ENCODE peak calls at places on chromosomes 11 and 22, in nine cellular contexts. G, M, R, T, B, C, N, O and K are unnamed samples. For H3K27me3, the result is how much of the 10 kb centered on the place peaks cover.

GRCh38 chr22:21791635-21792625 is 56.3 kb upstream of the YPEL1 start:
- DNase-seq in G (no peak), M (no peak), R (no peak), T (no peak), B (peak), C (no peak), N (no peak), O (no peak), K (no peak)

GRCh38 chr11:78807351-78807750 is 232.7 kb upstream of the NARS2 start:
- DNase-seq in G (no peak), M (no peak), R (no peak), T (no peak), B (no peak), C (no peak), N (no peak), O (no peak), K (no peak)

GRCh38 chr11:77361184-77361583 is 59.7 kb upstream of the GDPD4 start:
- DNase-seq in G (no peak), M (no peak), R (no peak), T (no peak), B (peak), C (peak), N (no peak), O (no peak), K (no peak)

GRCh38 chr11:22688914-22689313 is 22.5 kb downstream of the GAS2 start:
- DNase-seq in G (no peak), M (no peak), R (no peak), T (no peak), B (no peak), C (no peak), N (no peak), O (no peak), K (no peak)

GRCh38 chr22:31556627-31557203 is 60.4 kb downstream of the SFI1 start:
- DNase-seq in G (peak), M (no peak), R (no peak), T (no peak), B (peak), C (no peak), N (no peak), O (no peak), K (peak)

GRCh38 chr11:65900125-65900898 is at the start of gene FOSL1:
- DNase-seq in G (peak), M (peak), R (peak), T (peak), B (peak), C (no peak), N (peak), O (peak), K (peak)

GRCh38 chr11:73270089-73270854 is 1.9 kb upstream of the P2RY6 start:
- DNase-seq in G (no peak), M (peak), R (no peak), T (no peak), B (no peak), C (no peak), N (no peak), O (peak), K (no peak)

GRCh38 chr22:22810018-22810427 is 77.6 kb upstream of the IGLL5 start:
- DNase-seq in G (peak), M (no peak), R (no peak), T (peak), B (no peak), C (peak), N (peak), O (peak), K (peak)

GRCh38 chr11:36622431-36623136 is 24.5 kb upstream of the RAG2 start:
- DNase-seq in G (peak), M (no peak), R (no peak), T (no peak), B (peak), C (no peak), N (no peak), O (no peak), K (peak)

GRCh38 chr11:120133216-120134105 is 4.5 kb downstream of the TRIM29 start:
- DNase-seq in G (no peak), M (peak), R (no peak), T (peak), B (no peak), C (no peak), N (no peak), O (peak), K (no peak)

GRCh38 chr11:67266424-67267187 is at the start of gene GRK2:
- DNase-seq in G (no peak), M (peak), R (no peak), T (no peak), B (no peak), C (no peak), N (peak), O (peak), K (peak)

GRCh38 chr11:57416436-57416835 is 10.5 kb downstream of the SLC43A3 start:
- DNase-seq in G (no peak), M (no peak), R (no peak), T (no peak), B (no peak), C (no peak), N (no peak), O (no peak), K (no peak)

GRCh38 chr11:36594316-36594989 is at the start of gene IFTAP:
- DNase-seq in G (peak), M (peak), R (no peak), T (peak), B (peak), C (peak), N (no peak), O (peak), K (peak)

GRCh38 chr11:82494988-82495432 is 238.7 kb downstream of the FAM181B start:
- DNase-seq in G (no peak), M (no peak), R (no peak), T (no peak), B (no peak), C (peak), N (no peak), O (no peak), K (no peak)

GRCh38 chr11:72223615-72224586 is 666 bp upstream of the INPPL1 start:
- DNase-seq in G (peak), M (peak), R (no peak), T (peak), B (no peak), C (no peak), N (peak), O (peak), K (peak)

GRCh38 chr11:20002312-20003216 is 157.7 kb downstream of the DBX1 start:
- DNase-seq in G (no peak), M (no peak), R (no peak), T (no peak), B (no peak), C (no peak), N (no peak), O (no peak), K (peak)

GRCh38 chr22:42924436-42924835 is 67.4 kb upstream of the ARFGAP3 start:
- DNase-seq in G (no peak), M (peak), R (no peak), T (no peak), B (no peak), C (no peak), N (no peak), O (no peak), K (no peak)

GRCh38 chr11:65903068-65903481 is 2.9 kb upstream of the FOSL1 start:
- DNase-seq in G (peak), M (no peak), R (peak), T (no peak), B (peak), C (no peak), N (no peak), O (no peak), K (no peak)

GRCh38 chr11:105229758-105230157 is 90.2 kb upstream of the CARD18 start:
- DNase-seq in G (no peak), M (no peak), R (no peak), T (no peak), B (no peak), C (no peak), N (no peak), O (no peak), K (no peak)

GRCh38 chr22:36359172-36359973 is 28.4 kb downstream of the MYH9 start:
- DNase-seq in G (no peak), M (no peak), R (no peak), T (no peak), B (no peak), C (no peak), N (no peak), O (no peak), K (no peak)

GRCh38 chr11:33690290-33691050 is 10.2 kb downstream of the C11orf91 start:
- DNase-seq in G (peak), M (peak), R (peak), T (no peak), B (peak), C (no peak), N (no peak), O (peak), K (no peak)

GRCh38 chr11:130774703-130775102 is 141.6 kb downstream of the SNX19 start:
- DNase-seq in G (no peak), M (no peak), R (no peak), T (no peak), B (no peak), C (no peak), N (no peak), O (no peak), K (no peak)

GRCh38 chr22:28903080-28903479 is 19.7 kb downstream of the ZNRF3 start:
- DNase-seq in G (no peak), M (no peak), R (no peak), T (no peak), B (no peak), C (no peak), N (no peak), O (no peak), K (peak)

GRCh38 chr11:86143429-86144030 is 74.6 kb upstream of the PICALM start:
- DNase-seq in G (no peak), M (no peak), R (no peak), T (no peak), B (no peak), C (no peak), N (no peak), O (no peak), K (no peak)

GRCh38 chr11:47615249-47615648 is 21.0 kb upstream of the C1QTNF4 start:
- DNase-seq in G (no peak), M (no peak), R (no peak), T (no peak), B (no peak), C (no peak), N (no peak), O (no peak), K (no peak)

GRCh38 chr11:57249384-57250319 is 12.6 kb upstream of the APLNR start:
- DNase-seq in G (peak), M (peak), R (no peak), T (peak), B (peak), C (no peak), N (no peak), O (peak), K (peak)

GRCh38 chr22:48244388-48245118 is 1482.1 kb downstream of the TBC1D22A start:
- DNase-seq in G (no peak), M (no peak), R (no peak), T (no peak), B (no peak), C (no peak), N (no peak), O (peak), K (no peak)

GRCh38 chr11:48167380-48167779 is 49.2 kb upstream of the OR4B1 start:
- DNase-seq in G (no peak), M (no peak), R (no peak), T (no peak), B (no peak), C (no peak), N (no peak), O (no peak), K (no peak)

GRCh38 chr22:46917702-46918101 is 155.3 kb downstream of the TBC1D22A start:
- DNase-seq in G (no peak), M (no peak), R (no peak), T (no peak), B (no peak), C (no peak), N (no peak), O (no peak), K (no peak)

GRCh38 chr11:14413307-14414072 is 54.5 kb upstream of the RRAS2 start:
- DNase-seq in G (no peak), M (peak), R (no peak), T (no peak), B (peak), C (peak), N (no peak), O (no peak), K (no peak)

GRCh38 chr11:105915036-105915435 is 107.0 kb downstream of the MSANTD4 start:
- DNase-seq in G (no peak), M (no peak), R (no peak), T (no peak), B (no peak), C (no peak), N (no peak), O (no peak), K (no peak)

GRCh38 chr22:50570861-50571260 is 7.4 kb downstream of the CPT1B start:
- DNase-seq in G (no peak), M (no peak), R (no peak), T (no peak), B (no peak), C (no peak), N (no peak), O (no peak), K (no peak)

GRCh38 chr11:130212431-130212961 is 52.9 kb downstream of the ST14 start:
- DNase-seq in G (no peak), M (peak), R (peak), T (peak), B (no peak), C (no peak), N (no peak), O (peak), K (no peak)

GRCh38 chr11:87453531-87454089 is 415.9 kb downstream of the TMEM135 start:
- DNase-seq in G (no peak), M (no peak), R (no peak), T (no peak), B (no peak), C (no peak), N (no peak), O (no peak), K (no peak)

GRCh38 chr11:11520231-11521015 is 101.4 kb downstream of the GALNT18 start:
- DNase-seq in G (no peak), M (peak), R (no peak), T (no peak), B (no peak), C (no peak), N (no peak), O (no peak), K (no peak)

GRCh38 chr11:65771589-65772112 is 9.1 kb downstream of the AP5B1 start:
- DNase-seq in G (no peak), M (no peak), R (no peak), T (no peak), B (no peak), C (no peak), N (no peak), O (no peak), K (no peak)

GRCh38 chr22:33835196-33835788 is 85.0 kb downstream of the LARGE1 start:
- DNase-seq in G (no peak), M (no peak), R (no peak), T (peak), B (no peak), C (no peak), N (no peak), O (no peak), K (no peak)

GRCh38 chr11:24234822-24235508 is 261.9 kb upstream of the LUZP2 start:
- DNase-seq in G (no peak), M (no peak), R (no peak), T (peak), B (peak), C (no peak), N (no peak), O (peak), K (no peak)

GRCh38 chr11:103596323-103596722 is 440.1 kb upstream of the DDI1 start:
- DNase-seq in G (no peak), M (no peak), R (no peak), T (no peak), B (no peak), C (no peak), N (no peak), O (no peak), K (no peak)

GRCh38 chr22:41683052-41683451 is 5.6 kb downstream of the SNU13 start:
- DNase-seq in G (no peak), M (peak), R (no peak), T (no peak), B (no peak), C (no peak), N (no peak), O (no peak), K (no peak)
- H3K27ac ChIP-seq in G (peak), M (peak), R (peak), T (peak), B (peak), C (no peak), N (peak), O (peak), K (no peak)

DNA sequence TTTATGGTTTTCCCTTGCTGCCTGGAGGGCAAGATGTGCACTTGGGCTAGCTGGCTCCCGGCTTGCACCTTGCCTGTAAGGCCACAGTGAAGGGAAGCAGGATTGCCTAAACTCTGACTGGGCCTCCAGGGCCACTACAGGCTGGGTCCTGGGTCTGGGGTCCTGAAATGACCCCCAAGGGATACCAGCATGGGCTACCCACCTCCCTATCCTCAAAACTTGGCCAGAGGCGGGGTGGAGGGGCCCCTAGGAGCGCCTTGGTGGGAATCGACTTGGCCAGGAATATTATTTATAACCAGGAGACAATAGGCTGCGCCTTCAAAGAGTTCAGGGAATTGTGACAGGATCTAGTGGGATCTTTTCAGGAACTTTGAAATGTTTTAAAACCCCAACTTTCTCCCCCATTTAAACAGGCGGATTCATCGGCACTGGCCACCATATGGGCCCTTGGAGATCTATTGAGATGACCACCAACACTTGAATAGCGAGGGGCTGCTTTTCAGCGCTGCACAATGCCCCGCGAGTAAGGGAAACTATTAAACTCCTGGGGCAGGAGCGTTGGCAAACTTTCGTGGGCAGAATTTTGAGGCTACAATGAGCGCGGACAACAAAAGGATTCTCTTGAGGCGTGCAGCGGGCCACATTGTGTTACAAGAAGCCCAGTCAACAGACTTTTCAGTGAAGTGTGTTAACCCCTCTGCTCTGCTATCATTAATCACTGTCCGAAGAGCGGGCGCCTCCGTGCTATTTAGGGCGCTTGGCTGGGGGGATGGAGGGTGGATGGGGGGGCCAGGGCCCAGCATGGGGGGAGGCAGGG is 15.2 kb downstream of the PAX6 start:
- DNase-seq in G (no peak), M (no peak), R (no peak), T (no peak), B (no peak), C (no peak), N (no peak), O (no peak), K (no peak)
- H3K27me3 ChIP-seq in G (under half), M (under half), R (half or more), T (half or more), B (under half), C (half or more), N (under half), O (under half), K (under half)

GRCh38 chr11:75305993-75306392 is 45.5 kb downstream of the ARRB1 start:
- DNase-seq in G (no peak), M (peak), R (no peak), T (no peak), B (no peak), C (no peak), N (no peak), O (no peak), K (no peak)

GRCh38 chr11:75308986-75309385 is 42.5 kb downstream of the ARRB1 start:
- DNase-seq in G (no peak), M (no peak), R (no peak), T (no peak), B (no peak), C (no peak), N (no peak), O (no peak), K (no peak)

GRCh38 chr11:75306529-75306928 is 44.9 kb downstream of the ARRB1 start:
- DNase-seq in G (no peak), M (peak), R (no peak), T (no peak), B (no peak), C (no peak), N (no peak), O (no peak), K (no peak)

GRCh38 chr11:75308116-75308515 is 43.3 kb downstream of the ARRB1 start:
- DNase-seq in G (no peak), M (no peak), R (no peak), T (no peak), B (no peak), C (no peak), N (no peak), O (peak), K (no peak)

GRCh38 chr11:75307058-75307457 is 44.4 kb downstream of the ARRB1 start:
- DNase-seq in G (no peak), M (no peak), R (no peak), T (no peak), B (no peak), C (no peak), N (no peak), O (no peak), K (no peak)
- H3K27ac ChIP-seq in G (no peak), M (peak), R (no peak), T (no peak), B (no peak), C (no peak), N (no peak), O (peak), K (no peak)

GRCh38 chr11:2154195-2154585 is 6.8 kb downstream of the INS start:
- DNase-seq in G (no peak), M (no peak), R (no peak), T (no peak), B (no peak), C (no peak), N (no peak), O (no peak), K (no peak)

GRCh38 chr11:2155511-2155910 is 5.5 kb downstream of the INS start:
- DNase-seq in G (no peak), M (no peak), R (no peak), T (no peak), B (no peak), C (no peak), N (no peak), O (no peak), K (no peak)

GRCh38 chr11:2153581-2154194 is 7.3 kb downstream of the INS start:
- DNase-seq in G (no peak), M (no peak), R (no peak), T (no peak), B (no peak), C (no peak), N (no peak), O (no peak), K (no peak)

GRCh38 chr11:2156416-2157182 is 4.4 kb downstream of the INS start:
- DNase-seq in G (no peak), M (no peak), R (no peak), T (peak), B (peak), C (no peak), N (peak), O (peak), K (peak)

GRCh38 chr11:2154889-2155288 is 6.1 kb downstream of the INS start:
- DNase-seq in G (no peak), M (no peak), R (no peak), T (no peak), B (no peak), C (no peak), N (no peak), O (no peak), K (no peak)
- H3K27me3 ChIP-seq in G (under half), M (under half), R (under half), T (under half), B (under half), C (under half), N (under half), O (under half), K (under half)

DNA sequence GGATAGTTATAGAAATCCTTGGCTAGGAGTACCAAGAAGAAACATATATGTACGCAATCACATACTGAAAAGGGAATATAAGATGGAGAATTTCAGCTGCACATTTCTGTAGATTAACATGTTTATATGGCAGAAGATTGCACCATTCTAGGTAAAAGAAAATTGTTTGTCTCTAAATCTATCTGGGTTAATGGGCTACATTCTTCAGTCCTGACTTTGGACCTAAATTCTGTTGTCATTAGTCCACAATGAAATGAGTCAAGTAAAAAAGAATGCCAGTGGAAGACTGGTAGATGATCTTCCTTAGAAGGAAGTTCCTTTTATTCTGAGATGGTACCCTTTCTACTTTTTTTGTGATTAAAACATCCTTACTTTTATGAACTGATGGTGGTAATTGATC is 51.2 kb downstream of the UBASH3B start:
- DNase-seq in G (no peak), M (no peak), R (no peak), T (no peak), B (no peak), C (no peak), N (no peak), O (no peak), K (no peak)
- H3K27ac ChIP-seq in G (no peak), M (no peak), R (peak), T (no peak), B (peak), C (no peak), N (no peak), O (no peak), K (no peak)

GRCh38 chr22:45516923-45517675 is 14.4 kb downstream of the FBLN1 start:
- DNase-seq in G (no peak), M (no peak), R (no peak), T (no peak), B (peak), C (no peak), N (no peak), O (no peak), K (no peak)

GRCh38 chr22:45518580-45518991 is 15.9 kb downstream of the FBLN1 start:
- DNase-seq in G (no peak), M (no peak), R (no peak), T (no peak), B (no peak), C (no peak), N (no peak), O (no peak), K (no peak)

GRCh38 chr22:45515678-45516077 is 13.0 kb downstream of the FBLN1 start:
- DNase-seq in G (no peak), M (no peak), R (no peak), T (no peak), B (no peak), C (no peak), N (no peak), O (no peak), K (no peak)

GRCh38 chr22:45512363-45512762 is 9.7 kb downstream of the FBLN1 start:
- DNase-seq in G (no peak), M (no peak), R (no peak), T (no peak), B (no peak), C (no peak), N (no peak), O (no peak), K (no peak)

GRCh38 chr22:45516163-45516562 is 13.5 kb downstream of the FBLN1 start:
- DNase-seq in G (no peak), M (no peak), R (no peak), T (no peak), B (peak), C (no peak), N (no peak), O (no peak), K (no peak)
- H3K27me3 ChIP-seq in G (under half), M (under half), R (under half), T (under half), B (under half), C (under half), N (under half), O (under half), K (under half)